ENCODE peak calls at places on chromosome 1, in seven cellular contexts. One of them, this sample, is unnamed.

GRCh38 chr1:1670866-1671265 is 12.1 kb upstream of the CDK11B start:
- DNase-seq in SIG-M5: no peak
- DNase-seq in osteocyte: no peak
- DNase-seq in LHCN-M2: no peak
- DNase-seq in NCI-H748 treated with DMSO at 0.1 percent for 48 hours: no peak
- DNase-seq in myocyte: no peak
- DNase-seq in ELF-1: no peak
- DNase-seq in this sample: no peak

GRCh38 chr1:226643701-226644540 is 95.2 kb downstream of the ITPKB start:
- DNase-seq in osteocyte: no peak
- DNase-seq in SIG-M5: peak
- DNase-seq in LHCN-M2: no peak
- DNase-seq in NCI-H748 treated with DMSO at 0.1 percent for 48 hours: no peak
- DNase-seq in myocyte: no peak
- DNase-seq in ELF-1: no peak
- DNase-seq in this sample: no peak

GRCh38 chr1:241513378-241513777 is 6.2 kb downstream of the FH start:
- DNase-seq in SIG-M5: peak
- DNase-seq in ELF-1: no peak
- DNase-seq in NCI-H748 treated with DMSO at 0.1 percent for 48 hours: no peak
- DNase-seq in osteocyte: no peak
- DNase-seq in myocyte: no peak
- DNase-seq in LHCN-M2: no peak
- DNase-seq in this sample: no peak

GRCh38 chr1:44810101-44810761 is 1.9 kb downstream of the BTBD19 start:
- DNase-seq in SIG-M5: no peak
- DNase-seq in LHCN-M2: no peak
- DNase-seq in NCI-H748 treated with DMSO at 0.1 percent for 48 hours: no peak
- DNase-seq in ELF-1: no peak
- DNase-seq in osteocyte: peak
- DNase-seq in myocyte: no peak
- DNase-seq in this sample: peak

GRCh38 chr1:185917646-185918045 is 183.5 kb downstream of the HMCN1 start:
- DNase-seq in ELF-1: peak
- DNase-seq in LHCN-M2: peak
- DNase-seq in NCI-H748 treated with DMSO at 0.1 percent for 48 hours: no peak
- DNase-seq in osteocyte: no peak
- DNase-seq in myocyte: peak
- DNase-seq in SIG-M5: no peak
- DNase-seq in this sample: peak

GRCh38 chr1:65119951-65120350 is 28.1 kb upstream of the AK4 start:
- DNase-seq in osteocyte: no peak
- DNase-seq in NCI-H748 treated with DMSO at 0.1 percent for 48 hours: no peak
- DNase-seq in myocyte: no peak
- DNase-seq in SIG-M5: no peak
- DNase-seq in LHCN-M2: peak
- DNase-seq in ELF-1: no peak
- DNase-seq in this sample: peak

GRCh38 chr1:219324629-219325367 is 151.1 kb downstream of the LYPLAL1 start:
- DNase-seq in ELF-1: no peak
- DNase-seq in LHCN-M2: peak
- DNase-seq in myocyte: peak
- DNase-seq in SIG-M5: peak
- DNase-seq in osteocyte: no peak
- DNase-seq in NCI-H748 treated with DMSO at 0.1 percent for 48 hours: no peak
- DNase-seq in this sample: peak

GRCh38 chr1:41856361-41857285 is 62.1 kb downstream of the HIVEP3 start:
- DNase-seq in NCI-H748 treated with DMSO at 0.1 percent for 48 hours: no peak
- DNase-seq in osteocyte: no peak
- DNase-seq in myocyte: peak
- DNase-seq in ELF-1: no peak
- DNase-seq in SIG-M5: no peak
- DNase-seq in LHCN-M2: no peak
- DNase-seq in this sample: peak

GRCh38 chr1:90133133-90133532 is 138.2 kb downstream of the ZNF326 start:
- DNase-seq in osteocyte: no peak
- DNase-seq in myocyte: peak
- DNase-seq in NCI-H748 treated with DMSO at 0.1 percent for 48 hours: peak
- DNase-seq in SIG-M5: no peak
- DNase-seq in LHCN-M2: peak
- DNase-seq in ELF-1: peak
- DNase-seq in this sample: peak

GRCh38 chr1:166811691-166812090 is 27.6 kb upstream of the POGK start:
- DNase-seq in LHCN-M2: no peak
- DNase-seq in ELF-1: no peak
- DNase-seq in SIG-M5: no peak
- DNase-seq in myocyte: no peak
- DNase-seq in NCI-H748 treated with DMSO at 0.1 percent for 48 hours: no peak
- DNase-seq in osteocyte: no peak
- DNase-seq in this sample: peak

GRCh38 chr1:2836333-2836970 is 35.0 kb upstream of the TTC34 start:
- DNase-seq in LHCN-M2: no peak
- DNase-seq in ELF-1: peak
- DNase-seq in osteocyte: no peak
- DNase-seq in NCI-H748 treated with DMSO at 0.1 percent for 48 hours: no peak
- DNase-seq in myocyte: no peak
- DNase-seq in SIG-M5: no peak
- DNase-seq in this sample: no peak

GRCh38 chr1:85344256-85344694 is 67.8 kb upstream of the BCL10 start:
- DNase-seq in SIG-M5: no peak
- DNase-seq in ELF-1: peak
- DNase-seq in NCI-H748 treated with DMSO at 0.1 percent for 48 hours: no peak
- DNase-seq in myocyte: no peak
- DNase-seq in LHCN-M2: peak
- DNase-seq in osteocyte: no peak
- DNase-seq in this sample: peak

GRCh38 chr1:145918992-145919939 is 749 bp upstream of the PEX11B start:
- DNase-seq in osteocyte: no peak
- DNase-seq in ELF-1: peak
- DNase-seq in LHCN-M2: peak
- DNase-seq in SIG-M5: no peak
- DNase-seq in myocyte: peak
- DNase-seq in NCI-H748 treated with DMSO at 0.1 percent for 48 hours: peak
- DNase-seq in this sample: peak

GRCh38 chr1:202540448-202540847 is 169.8 kb downstream of the SYT2 start:
- DNase-seq in ELF-1: no peak
- DNase-seq in SIG-M5: no peak
- DNase-seq in osteocyte: no peak
- DNase-seq in LHCN-M2: no peak
- DNase-seq in myocyte: no peak
- DNase-seq in NCI-H748 treated with DMSO at 0.1 percent for 48 hours: no peak
- DNase-seq in this sample: no peak

GRCh38 chr1:184030433-184031126 is 6.9 kb downstream of the COLGALT2 start:
- DNase-seq in SIG-M5: no peak
- DNase-seq in ELF-1: no peak
- DNase-seq in osteocyte: no peak
- DNase-seq in LHCN-M2: no peak
- DNase-seq in NCI-H748 treated with DMSO at 0.1 percent for 48 hours: no peak
- DNase-seq in myocyte: peak
- DNase-seq in this sample: no peak

GRCh38 chr1:62783736-62784508 is at the start of gene ATG4C:
- DNase-seq in myocyte: peak
- DNase-seq in NCI-H748 treated with DMSO at 0.1 percent for 48 hours: peak
- DNase-seq in osteocyte: peak
- DNase-seq in LHCN-M2: peak
- DNase-seq in SIG-M5: peak
- DNase-seq in ELF-1: peak
- DNase-seq in this sample: peak

GRCh38 chr1:183506561-183506960 is 34.3 kb downstream of the SMG7 start:
- DNase-seq in LHCN-M2: peak
- DNase-seq in SIG-M5: no peak
- DNase-seq in myocyte: peak
- DNase-seq in osteocyte: no peak
- DNase-seq in ELF-1: no peak
- DNase-seq in NCI-H748 treated with DMSO at 0.1 percent for 48 hours: no peak
- DNase-seq in this sample: peak

GRCh38 chr1:26276432-26276838 is 3.5 kb upstream of the SH3BGRL3 start:
- DNase-seq in osteocyte: no peak
- DNase-seq in NCI-H748 treated with DMSO at 0.1 percent for 48 hours: no peak
- DNase-seq in ELF-1: no peak
- DNase-seq in LHCN-M2: no peak
- DNase-seq in myocyte: no peak
- DNase-seq in SIG-M5: no peak
- DNase-seq in this sample: no peak